ENCODE peak calls at places on chromosomes 13 and 19, in nine cellular contexts. P is Caco-2; K is NT2/D1; Z is psoas muscle; B is CD8-positive, alpha-beta T cell; L is pancreas; M is neural progenitor cell; X is upper lobe of right lung; N is heart right ventricle. F is an unnamed sample. For H3K4me1 and H3K9me3, the result is how much of the 10 kb centered on the place peaks cover.

GRCh38 chr13:101178394-101178793 is 237.9 kb downstream of the NALCN start:
- DNase-seq in P (no peak), K (no peak), Z (no peak), B (no peak), L (no peak), M (no peak), X (no peak), N (no peak), F (no peak)

GRCh38 chr19:55099557-55100506 is 17.6 kb downstream of the PPP1R12C start:
- DNase-seq in P (peak), K (no peak), Z (peak), B (no peak), L (no peak), M (peak), X (no peak), N (peak), F (no peak)

GRCh38 chr19:34044011-34044410 is 128.3 kb upstream of the LSM14A start:
- DNase-seq in P (peak), K (peak), Z (no peak), B (no peak), L (no peak), M (no peak), X (no peak), N (no peak), F (no peak)

GRCh38 chr19:11617207-11618062 is 20.2 kb downstream of the ZNF627 start:
- DNase-seq in P (no peak), K (no peak), Z (no peak), B (no peak), L (no peak), M (no peak), X (no peak), N (no peak), F (no peak)

GRCh38 chr13:43132911-43133310 is 109.5 kb downstream of the DNAJC15 start:
- DNase-seq in P (no peak), K (no peak), Z (no peak), B (no peak), L (no peak), M (peak), X (no peak), N (no peak), F (no peak)

GRCh38 chr19:6047741-6048231 is 62.5 kb downstream of the RFX2 start:
- DNase-seq in P (peak), K (peak), Z (no peak), B (peak), L (no peak), M (peak), X (no peak), N (no peak), F (peak)

GRCh38 chr19:40601061-40601973 is at the start of gene LTBP4:
- DNase-seq in P (no peak), K (no peak), Z (peak), B (no peak), L (peak), M (peak), X (peak), N (peak), F (no peak)

GRCh38 chr19:34313188-34313587 is 51.8 kb upstream of the GPI start:
- DNase-seq in P (no peak), K (no peak), Z (no peak), B (no peak), L (no peak), M (no peak), X (no peak), N (peak), F (no peak)

GRCh38 chr19:10699650-10700335 is 1.4 kb upstream of the QTRT1 start:
- DNase-seq in P (peak), K (no peak), Z (no peak), B (peak), L (no peak), M (peak), X (no peak), N (no peak), F (peak)

GRCh38 chr13:33872005-33872351 is 54.0 kb downstream of the RFC3 start:
- DNase-seq in P (peak), K (no peak), Z (no peak), B (no peak), L (no peak), M (no peak), X (no peak), N (no peak), F (no peak)

GRCh38 chr19:39502640-39503417 is 4.1 kb downstream of the DLL3 start:
- DNase-seq in P (peak), K (peak), Z (peak), B (peak), L (peak), M (peak), X (peak), N (peak), F (peak)

GRCh38 chr19:33296473-33297060 is 5.8 kb downstream of the CEBPA start:
- DNase-seq in P (peak), K (no peak), Z (no peak), B (no peak), L (no peak), M (no peak), X (peak), N (no peak), F (no peak)

GRCh38 chr13:59445812-59446211 is 717.9 kb downstream of the DIAPH3 start:
- DNase-seq in P (no peak), K (no peak), Z (no peak), B (no peak), L (no peak), M (no peak), X (no peak), N (no peak), F (no peak)

GRCh38 chr13:25766576-25766975 is 285.2 kb downstream of the SHISA2 start:
- DNase-seq in P (no peak), K (no peak), Z (no peak), B (no peak), L (no peak), M (no peak), X (no peak), N (no peak), F (no peak)

GRCh38 chr13:113412440-113412839 is 40.8 kb downstream of the ADPRHL1 start:
- DNase-seq in P (no peak), K (no peak), Z (no peak), B (no peak), L (no peak), M (no peak), X (no peak), N (no peak), F (no peak)

GRCh38 chr13:114043421-114044053 is 69.7 kb upstream of the C13orf46 start:
- DNase-seq in P (no peak), K (no peak), Z (peak), B (no peak), L (no peak), M (no peak), X (peak), N (peak), F (peak)

GRCh38 chr19:45404557-45405434 is at the start of gene PPP1R13L:
- DNase-seq in P (peak), K (no peak), Z (peak), B (peak), L (peak), M (peak), X (peak), N (peak), F (no peak)

GRCh38 chr13:30872685-30873443 is 33.2 kb upstream of the MEDAG start:
- DNase-seq in P (no peak), K (peak), Z (peak), B (no peak), L (no peak), M (peak), X (no peak), N (peak), F (peak)

GRCh38 chr13:30572859-30573275 is 44.9 kb upstream of the USPL1 start:
- DNase-seq in P (no peak), K (no peak), Z (no peak), B (no peak), L (no peak), M (no peak), X (no peak), N (peak), F (no peak)

GRCh38 chr13:41791056-41791455 is 169.9 kb downstream of the VWA8 start:
- DNase-seq in P (no peak), K (no peak), Z (no peak), B (no peak), L (no peak), M (no peak), X (no peak), N (no peak), F (no peak)

GRCh38 chr19:39139305-39140194 is 14.0 kb downstream of the PAK4 start:
- DNase-seq in P (peak), K (peak), Z (no peak), B (no peak), L (no peak), M (peak), X (no peak), N (no peak), F (no peak)

GRCh38 chr19:18594824-18595373 is 6.3 kb downstream of the REX1BD start:
- DNase-seq in P (no peak), K (no peak), Z (no peak), B (no peak), L (no peak), M (peak), X (peak), N (no peak), F (no peak)

GRCh38 chr19:10808937-10809655 is 26.9 kb downstream of the TMED1 start:
- DNase-seq in P (no peak), K (no peak), Z (no peak), B (peak), L (no peak), M (no peak), X (no peak), N (no peak), F (no peak)

GRCh38 chr19:46571495-46571894 is 29.6 kb upstream of the CALM3 start:
- DNase-seq in P (peak), K (peak), Z (no peak), B (no peak), L (no peak), M (peak), X (no peak), N (no peak), F (no peak)

GRCh38 chr13:57629821-57630235 is 1.7 kb upstream of the PCDH17 start:
- DNase-seq in P (no peak), K (peak), Z (peak), B (no peak), L (peak), M (peak), X (peak), N (peak), F (no peak)

GRCh38 chr13:48531416-48532145 is 1.3 kb downstream of the RCBTB2 start:
- DNase-seq in P (no peak), K (no peak), Z (no peak), B (no peak), L (no peak), M (peak), X (no peak), N (no peak), F (no peak)

GRCh38 chr19:36246006-36246391 is 31.1 kb downstream of the ZNF146 start:
- DNase-seq in P (no peak), K (no peak), Z (no peak), B (no peak), L (no peak), M (no peak), X (no peak), N (no peak), F (no peak)

DNA sequence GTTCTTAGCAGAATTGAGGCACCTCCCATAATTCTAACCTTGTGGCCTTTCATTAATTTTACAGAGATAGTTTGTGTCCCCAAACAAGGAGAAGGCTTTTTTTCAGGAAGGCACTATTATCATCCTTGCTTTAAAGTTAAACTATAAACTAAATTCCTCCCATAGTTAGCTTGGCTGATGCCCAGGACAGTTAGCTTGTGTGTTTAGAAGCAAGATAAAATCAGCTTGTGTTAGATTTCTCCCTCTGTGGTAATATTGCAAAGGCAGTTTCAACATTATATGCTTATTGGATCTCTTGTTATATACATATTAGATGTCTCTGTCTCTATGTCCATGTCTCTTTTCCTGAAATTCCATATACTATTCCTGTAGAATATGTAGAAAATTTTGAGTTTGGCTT is 342.7 kb downstream of the TBC1D4 start:
- DNase-seq in P (no peak), K (no peak), Z (no peak), B (no peak), L (no peak), M (no peak), X (no peak), N (no peak), F (no peak)
- H3K4me3 ChIP-seq in P (no peak), K (no peak), Z (no peak), B (no peak), L (no peak), M (no peak), X (no peak), N (no peak), F (no peak)

GRCh38 chr19:14370169-14370998 is 10.9 kb upstream of the ADGRE5 start:
- DNase-seq in P (no peak), K (no peak), Z (no peak), B (peak), L (no peak), M (no peak), X (no peak), N (no peak), F (no peak)
- H3K4me1 ChIP-seq in P (under half), K (under half), Z (under half), B (half or more), L (under half), M (under half), X (half or more), N (under half), F (under half)

GRCh38 chr19:58046856-58047255 is 12.2 kb upstream of the ZNF135 start:
- DNase-seq in P (no peak), K (no peak), Z (no peak), B (no peak), L (no peak), M (no peak), X (no peak), N (no peak), F (no peak)

GRCh38 chr19:58044886-58045285 is 11.1 kb downstream of the ZSCAN1 start:
- DNase-seq in P (no peak), K (no peak), Z (no peak), B (no peak), L (no peak), M (no peak), X (no peak), N (no peak), F (no peak)

GRCh38 chr19:58042709-58043340 is 9.0 kb downstream of the ZSCAN1 start:
- DNase-seq in P (no peak), K (no peak), Z (no peak), B (no peak), L (no peak), M (peak), X (no peak), N (no peak), F (no peak)

GRCh38 chr19:58045411-58046050 is 11.7 kb downstream of the ZSCAN1 start:
- DNase-seq in P (no peak), K (no peak), Z (no peak), B (no peak), L (no peak), M (no peak), X (no peak), N (no peak), F (no peak)

DNA sequence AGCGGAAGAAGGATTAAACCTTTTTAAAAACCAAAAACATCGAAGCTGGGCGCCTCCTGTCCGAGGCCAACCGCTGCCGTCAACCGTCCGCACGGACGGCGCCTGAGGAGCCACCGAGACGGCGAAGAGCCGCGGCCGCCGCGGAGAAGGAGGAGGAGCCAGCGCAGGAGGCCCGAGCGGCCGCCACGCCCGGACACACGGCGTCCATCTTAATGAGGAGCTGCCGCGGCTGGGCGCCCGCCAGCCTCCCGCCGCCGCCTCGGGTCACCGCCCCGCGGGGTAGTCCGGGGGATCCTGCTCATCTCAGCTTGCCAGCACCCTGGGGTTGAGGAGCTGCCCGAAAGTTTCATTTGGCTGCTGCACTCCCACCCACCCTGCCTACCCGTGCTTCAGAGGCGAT is 10.6 kb downstream of the ZSCAN1 start:
- DNase-seq in P (no peak), K (no peak), Z (no peak), B (no peak), L (no peak), M (no peak), X (no peak), N (no peak), F (no peak)
- H3K9me3 ChIP-seq in P (under half), K (under half), Z (under half), B (under half), L (under half), M (under half), X (under half), N (half or more), F (under half)

DNA sequence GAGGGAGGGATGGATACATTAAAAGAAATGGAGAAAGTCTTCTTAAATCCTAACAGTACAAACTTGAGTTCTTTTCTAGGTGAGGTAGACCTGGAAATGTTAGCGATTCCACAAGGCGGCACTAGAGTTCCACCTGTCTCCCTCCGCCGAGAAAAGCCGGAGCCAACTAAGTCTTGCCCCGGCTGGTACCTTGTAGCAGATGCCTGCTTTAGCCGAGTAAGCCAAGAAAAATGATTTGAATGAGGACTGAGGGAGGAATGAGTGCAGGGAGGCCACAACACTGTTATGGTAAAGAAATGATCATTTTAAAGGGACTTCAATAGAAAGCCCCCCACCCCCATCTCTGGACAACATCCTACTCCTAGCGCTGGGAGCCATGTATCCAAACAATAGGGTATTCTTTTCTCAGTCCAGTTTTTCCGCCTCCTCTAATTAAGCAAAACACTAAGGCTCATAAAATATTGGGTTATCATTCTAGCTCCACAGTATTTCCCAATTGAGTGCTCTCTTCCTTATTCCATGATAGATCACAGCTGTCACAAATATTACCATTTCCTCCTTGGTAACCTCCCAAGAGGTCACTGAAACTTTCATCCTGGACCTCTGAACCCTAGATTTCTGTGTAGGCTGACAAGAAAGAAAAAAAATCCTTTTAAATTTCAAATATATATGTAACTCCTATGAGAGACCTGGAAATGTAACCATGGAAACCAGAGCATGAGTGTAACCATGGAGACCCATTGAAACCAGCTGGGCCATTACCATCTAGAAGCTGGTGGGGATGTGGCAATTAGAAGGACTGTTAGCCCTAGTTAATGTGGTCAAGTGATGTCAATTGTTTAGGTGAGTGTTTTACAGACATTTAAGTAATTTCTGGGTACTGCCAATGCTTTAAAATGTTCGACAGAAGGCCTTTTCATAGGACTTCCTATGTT is 58.3 kb downstream of the GPALPP1 start:
- DNase-seq in P (peak), K (peak), Z (peak), B (peak), L (peak), M (peak), X (peak), N (peak), F (peak)
- H3K4me3 ChIP-seq in P (peak), K (peak), Z (peak), B (no peak), L (peak), M (peak), X (peak), N (peak), F (peak)

GRCh38 chr19:13812544-13812943 is 17.3 kb downstream of the ZSWIM4 start:
- DNase-seq in P (no peak), K (no peak), Z (no peak), B (no peak), L (no peak), M (no peak), X (no peak), N (no peak), F (no peak)
- H3K4me1 ChIP-seq in P (under half), K (under half), Z (under half), B (under half), L (under half), M (under half), X (under half), N (under half), F (under half)

GRCh38 chr13:111342716-111343115 is 22.3 kb downstream of the TEX29 start:
- DNase-seq in P (no peak), K (no peak), Z (no peak), B (no peak), L (no peak), M (no peak), X (no peak), N (peak), F (peak)

GRCh38 chr13:111341886-111342285 is 21.4 kb downstream of the TEX29 start:
- DNase-seq in P (no peak), K (no peak), Z (no peak), B (no peak), L (no peak), M (no peak), X (no peak), N (no peak), F (no peak)

GRCh38 chr13:111345682-111346081 is 25.2 kb downstream of the TEX29 start:
- DNase-seq in P (no peak), K (no peak), Z (no peak), B (no peak), L (no peak), M (no peak), X (no peak), N (no peak), F (peak)

GRCh38 chr13:111344471-111345191 is 24.2 kb downstream of the TEX29 start:
- DNase-seq in P (no peak), K (peak), Z (peak), B (no peak), L (peak), M (peak), X (peak), N (no peak), F (no peak)

DNA sequence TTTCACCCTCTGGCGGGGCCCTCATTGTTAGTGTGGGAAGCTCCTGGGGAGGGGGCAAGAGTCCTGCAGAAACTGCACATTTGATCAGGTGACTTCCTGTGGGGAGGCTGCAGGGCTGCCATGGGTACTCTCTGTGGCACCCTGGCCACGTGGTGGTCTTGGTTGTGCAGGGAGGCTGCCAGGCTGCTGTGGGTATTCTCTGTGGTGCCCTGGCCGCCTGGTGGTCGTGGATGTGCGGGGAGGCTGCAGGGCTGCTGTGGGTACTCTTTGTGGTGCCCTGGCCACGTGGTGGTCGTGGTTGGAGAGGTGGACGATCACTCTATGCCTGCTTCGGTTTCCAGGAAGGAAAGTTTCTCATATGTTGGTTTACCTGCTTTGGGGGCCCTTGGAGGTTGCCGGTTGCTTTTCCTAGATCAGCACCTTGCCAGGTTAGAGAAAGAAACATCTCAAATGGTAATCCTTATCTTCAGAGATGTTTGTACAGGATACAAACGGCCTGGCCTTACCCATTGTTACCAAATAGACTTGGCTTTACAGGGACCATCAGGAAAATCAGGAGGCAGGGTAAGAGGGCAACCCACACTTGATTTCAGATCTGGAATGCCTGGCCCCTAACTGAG is 22.9 kb downstream of the TEX29 start:
- DNase-seq in P (no peak), K (no peak), Z (no peak), B (no peak), L (no peak), M (no peak), X (no peak), N (peak), F (no peak)
- H3K9me3 ChIP-seq in P (under half), K (under half), Z (under half), B (under half), L (under half), M (under half), X (under half), N (under half), F (under half)

GRCh38 chr13:94704347-94705080 is 7.8 kb downstream of the SOX21 start:
- DNase-seq in P (no peak), K (no peak), Z (no peak), B (no peak), L (no peak), M (peak), X (no peak), N (no peak), F (no peak)

GRCh38 chr13:94705081-94705751 is 7.1 kb downstream of the SOX21 start:
- DNase-seq in P (no peak), K (no peak), Z (no peak), B (no peak), L (no peak), M (peak), X (no peak), N (no peak), F (no peak)

GRCh38 chr13:94702181-94703041 is 9.9 kb downstream of the SOX21 start:
- DNase-seq in P (no peak), K (no peak), Z (no peak), B (no peak), L (no peak), M (peak), X (no peak), N (no peak), F (no peak)

GRCh38 chr13:94703271-94703670 is 9.1 kb downstream of the SOX21 start:
- DNase-seq in P (no peak), K (no peak), Z (no peak), B (no peak), L (no peak), M (no peak), X (no peak), N (no peak), F (no peak)

GRCh38 chr13:94703721-94704314 is 8.5 kb downstream of the SOX21 start:
- DNase-seq in P (no peak), K (no peak), Z (no peak), B (no peak), L (no peak), M (peak), X (no peak), N (no peak), F (no peak)
- H3K4me3 ChIP-seq in P (no peak), K (no peak), Z (no peak), B (no peak), L (no peak), M (peak), X (no peak), N (no peak), F (no peak)

F was measured in SJSA1.